ENCODE peak calls at places on chromosomes 5 and 9, in five cellular contexts. One of them, this sample, is unnamed.
A peak's percentile ranks its signal among the peaks of the same experiment; 100 is the strongest.

GRCh38 chr5:76401801-76402250 is 1.3 kb upstream of the IQGAP2 start:
- DNase-seq in HCT116: no peak
- DNase-seq in GM23338: no peak
- DNase-seq in endothelial cell of umbilical vein: no peak
- DNase-seq in K562: no peak
- DNase-seq in this sample: no peak

GRCh38 chr5:177094224-177095087 is 7.7 kb downstream of the FGFR4 start:
- DNase-seq in K562: no peak
- DNase-seq in GM23338: no peak
- DNase-seq in HCT116: no peak
- DNase-seq in endothelial cell of umbilical vein: no peak
- DNase-seq in this sample: no peak

GRCh38 chr9:73030370-73031039 is 77.7 kb upstream of the ALDH1A1 start:
- DNase-seq in endothelial cell of umbilical vein: no peak
- DNase-seq in GM23338: no peak
- DNase-seq in HCT116: no peak
- DNase-seq in K562: no peak
- DNase-seq in this sample: no peak

GRCh38 chr9:7879551-7880245 is 80.1 kb upstream of the DMAC1 start:
- DNase-seq in K562: no peak
- DNase-seq in GM23338: peak; percentile 48
- DNase-seq in HCT116: no peak
- DNase-seq in endothelial cell of umbilical vein: no peak
- DNase-seq in this sample: no peak

GRCh38 chr5:36359267-36359666 is 57.6 kb upstream of the RANBP3L start:
- DNase-seq in HCT116: no peak
- DNase-seq in endothelial cell of umbilical vein: no peak
- DNase-seq in GM23338: no peak
- DNase-seq in K562: no peak
- DNase-seq in this sample: no peak

GRCh38 chr9:119768266-119768665 is 399.0 kb upstream of the BRINP1 start:
- DNase-seq in GM23338: no peak
- DNase-seq in HCT116: no peak
- DNase-seq in K562: no peak
- DNase-seq in endothelial cell of umbilical vein: no peak
- DNase-seq in this sample: no peak

GRCh38 chr5:135216813-135217154 is 182.2 kb downstream of the MACROH2A1 start:
- DNase-seq in endothelial cell of umbilical vein: no peak
- DNase-seq in K562: no peak
- DNase-seq in GM23338: no peak
- DNase-seq in HCT116: no peak
- DNase-seq in this sample: no peak

GRCh38 chr9:36436909-36437308 is 36.8 kb upstream of the RNF38 start:
- DNase-seq in GM23338: no peak
- DNase-seq in HCT116: no peak
- DNase-seq in endothelial cell of umbilical vein: peak; percentile 40
- DNase-seq in K562: no peak
- DNase-seq in this sample: no peak

GRCh38 chr9:97906236-97906831 is 16.0 kb downstream of the TRMO start:
- DNase-seq in endothelial cell of umbilical vein: peak; percentile 61
- DNase-seq in GM23338: no peak
- DNase-seq in HCT116: no peak
- DNase-seq in K562: no peak
- DNase-seq in this sample: no peak

GRCh38 chr5:27473300-27474053 is 435.1 kb upstream of the CDH9 start:
- DNase-seq in K562: peak; percentile 10
- DNase-seq in GM23338: no peak
- DNase-seq in endothelial cell of umbilical vein: no peak
- DNase-seq in HCT116: no peak
- DNase-seq in this sample: no peak

GRCh38 chr9:134222018-134222573 is 57.7 kb upstream of the RNU6ATAC start:
- DNase-seq in K562: no peak
- DNase-seq in HCT116: no peak
- DNase-seq in GM23338: no peak
- DNase-seq in endothelial cell of umbilical vein: no peak
- DNase-seq in this sample: no peak

GRCh38 chr5:95804765-95805539 is 17.6 kb downstream of the GLRX start:
- DNase-seq in HCT116: no peak
- DNase-seq in GM23338: no peak
- DNase-seq in endothelial cell of umbilical vein: no peak
- DNase-seq in K562: no peak
- DNase-seq in this sample: no peak

GRCh38 chr5:82358454-82358853 is 80.3 kb upstream of the RPS23 start:
- DNase-seq in GM23338: no peak
- DNase-seq in endothelial cell of umbilical vein: no peak
- DNase-seq in HCT116: no peak
- DNase-seq in K562: no peak
- DNase-seq in this sample: no peak

GRCh38 chr5:169248520-169248919 is 52.4 kb downstream of the SLIT3 start:
- DNase-seq in HCT116: no peak
- DNase-seq in endothelial cell of umbilical vein: no peak
- DNase-seq in GM23338: no peak
- DNase-seq in K562: no peak
- DNase-seq in this sample: no peak

GRCh38 chr5:116575635-116576042 is 1.0 kb upstream of the SEMA6A start:
- DNase-seq in HCT116: no peak
- DNase-seq in K562: no peak
- DNase-seq in endothelial cell of umbilical vein: peak; percentile 48
- DNase-seq in GM23338: peak; percentile 62
- DNase-seq in this sample: no peak

GRCh38 chr9:113621309-113621791 is 157.8 kb downstream of the RGS3 start:
- DNase-seq in GM23338: peak; percentile 57
- DNase-seq in HCT116: no peak
- DNase-seq in K562: no peak
- DNase-seq in endothelial cell of umbilical vein: peak; percentile 92
- DNase-seq in this sample: no peak
- TF ChIP-seq POLR2AphosphoS5 in GM23338: no peak
- TF ChIP-seq POLR2AphosphoS5 in HCT116: no peak
- TF ChIP-seq POLR2AphosphoS5 in K562: no peak
- TF ChIP-seq POLR2AphosphoS5 in endothelial cell of umbilical vein: peak; percentile 88
- TF ChIP-seq POLR2AphosphoS5 in this sample: no peak

DNA sequence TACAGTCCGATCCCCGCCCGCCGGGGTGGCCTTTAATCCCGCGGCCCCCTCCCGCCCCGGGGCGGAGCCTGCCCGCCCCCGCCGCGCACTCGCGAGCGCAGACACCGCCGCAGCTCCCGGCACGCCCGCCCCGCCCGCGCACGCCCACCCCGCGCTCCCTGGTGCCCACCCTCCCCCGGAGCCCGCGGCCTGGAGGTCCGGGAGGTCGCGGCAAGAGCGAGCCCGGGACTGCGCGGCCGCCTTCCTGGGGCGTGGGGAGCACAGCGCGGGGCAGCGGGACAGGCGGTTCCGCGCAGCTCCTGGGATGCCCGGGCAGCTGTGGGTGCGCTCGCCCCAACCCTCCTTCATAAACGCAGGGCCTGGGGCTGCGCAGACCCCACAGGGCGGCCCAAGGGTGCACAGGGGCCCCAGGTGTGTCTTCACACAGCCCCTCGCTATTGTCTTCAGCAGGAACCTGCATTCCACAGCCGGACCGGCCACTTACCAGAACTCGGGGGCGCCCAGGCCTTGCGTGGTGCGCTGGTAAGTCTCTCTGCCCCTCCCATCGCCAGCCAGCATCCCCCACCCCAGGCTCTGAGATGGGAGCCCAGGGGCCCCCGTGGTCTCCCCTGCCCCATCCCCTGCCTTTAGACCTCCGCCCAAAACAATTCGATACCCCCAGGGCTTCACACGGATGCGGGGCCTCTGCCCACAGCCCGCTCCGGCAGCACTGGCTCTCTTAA is at the start of gene SLC9A3:
- DNase-seq in GM23338: no peak
- DNase-seq in endothelial cell of umbilical vein: no peak
- DNase-seq in HCT116: no peak
- DNase-seq in K562: no peak
- DNase-seq in this sample: no peak
- TF ChIP-seq EZH2 in GM23338: peak; percentile 42
- TF ChIP-seq EZH2 in endothelial cell of umbilical vein: no peak
- TF ChIP-seq EZH2 in HCT116: no peak
- TF ChIP-seq EZH2 in K562: no peak
- TF ChIP-seq EZH2 in this sample: no peak

GRCh38 chr9:121736964-121737462 is 85.6 kb downstream of the DAB2IP start:
- DNase-seq in HCT116: no peak
- DNase-seq in GM23338: peak; percentile 88
- DNase-seq in K562: peak; percentile 68
- DNase-seq in endothelial cell of umbilical vein: no peak
- DNase-seq in this sample: no peak
- TF ChIP-seq POLR2AphosphoS5 in HCT116: peak; percentile 28
- TF ChIP-seq POLR2AphosphoS5 in GM23338: peak; percentile 32
- TF ChIP-seq POLR2AphosphoS5 in K562: no peak
- TF ChIP-seq POLR2AphosphoS5 in endothelial cell of umbilical vein: no peak
- TF ChIP-seq POLR2AphosphoS5 in this sample: no peak

GRCh38 chr5:52990531-52990925 is 1.4 kb downstream of the ITGA2 start:
- DNase-seq in HCT116: no peak
- DNase-seq in GM23338: no peak
- DNase-seq in K562: no peak
- DNase-seq in endothelial cell of umbilical vein: no peak
- DNase-seq in this sample: no peak

GRCh38 chr5:52988335-52989024 is 672 bp upstream of the ITGA2 start:
- DNase-seq in GM23338: peak; percentile 25
- DNase-seq in K562: no peak
- DNase-seq in HCT116: peak; percentile 23
- DNase-seq in endothelial cell of umbilical vein: peak; percentile 37
- DNase-seq in this sample: no peak

GRCh38 chr5:52989781-52990530 is 804 bp downstream of the ITGA2 start:
- DNase-seq in HCT116: peak; percentile 18
- DNase-seq in K562: no peak
- DNase-seq in endothelial cell of umbilical vein: peak; percentile 78
- DNase-seq in GM23338: peak; percentile 71
- DNase-seq in this sample: no peak

GRCh38 chr5:52987711-52988329 is 1.3 kb upstream of the ITGA2 start:
- DNase-seq in HCT116: peak; percentile 93
- DNase-seq in GM23338: no peak
- DNase-seq in endothelial cell of umbilical vein: peak; percentile 83
- DNase-seq in K562: no peak
- DNase-seq in this sample: no peak

DNA sequence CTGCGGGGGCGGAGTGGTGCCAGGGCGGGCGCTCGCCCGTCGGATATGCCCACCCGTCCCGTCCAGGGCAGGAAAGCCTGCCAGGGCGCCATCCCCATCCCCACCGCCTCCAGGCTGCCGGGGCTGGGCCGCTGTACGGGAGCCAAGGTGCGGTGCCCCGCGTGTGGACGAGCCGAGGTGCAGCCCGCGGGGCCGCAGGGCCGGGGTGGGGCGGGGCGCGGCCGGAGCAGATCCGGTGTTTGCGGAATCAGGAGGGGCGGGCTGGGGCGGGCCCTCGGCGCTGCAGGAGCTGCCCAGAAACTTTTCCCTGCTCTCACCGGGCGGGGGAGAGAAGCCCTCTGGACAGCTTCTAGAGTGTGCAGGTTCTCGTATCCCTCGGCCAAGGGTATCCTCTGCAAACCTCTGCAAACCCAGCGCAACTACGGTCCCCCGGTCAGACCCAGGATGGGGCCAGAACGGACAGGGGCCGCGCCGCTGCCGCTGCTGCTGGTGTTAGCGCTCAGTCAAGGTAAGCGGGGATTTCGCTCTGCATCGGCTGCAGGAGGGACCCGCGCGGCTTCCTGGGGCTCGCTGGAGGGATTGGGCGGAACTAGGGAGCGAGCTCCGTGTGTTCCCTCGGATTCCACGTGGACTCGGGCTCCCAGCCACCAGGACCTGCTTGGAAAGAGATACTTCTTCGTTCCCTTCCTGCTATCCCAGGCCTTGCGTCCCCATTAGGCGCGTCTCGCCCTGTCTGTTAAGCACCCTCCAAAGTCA is at the start of gene ITGA2:
- DNase-seq in endothelial cell of umbilical vein: peak; percentile 67
- DNase-seq in HCT116: peak; percentile 36
- DNase-seq in GM23338: peak; percentile 71
- DNase-seq in K562: peak; percentile 59
- DNase-seq in this sample: no peak
- TF ChIP-seq EZH2 in endothelial cell of umbilical vein: no peak
- TF ChIP-seq EZH2 in HCT116: no peak
- TF ChIP-seq EZH2 in GM23338: no peak
- TF ChIP-seq EZH2 in K562: no peak
- TF ChIP-seq EZH2 in this sample: no peak

GRCh38 chr9:105447386-105447813 is 434 bp upstream of the FSD1L start:
- DNase-seq in HCT116: no peak
- DNase-seq in K562: no peak
- DNase-seq in endothelial cell of umbilical vein: no peak
- DNase-seq in GM23338: no peak
- DNase-seq in this sample: no peak

GRCh38 chr9:105445203-105445881 is 2.5 kb upstream of the FSD1L start:
- DNase-seq in endothelial cell of umbilical vein: no peak
- DNase-seq in HCT116: no peak
- DNase-seq in GM23338: no peak
- DNase-seq in K562: no peak
- DNase-seq in this sample: no peak

GRCh38 chr9:105444130-105444529 is 3.7 kb upstream of the FSD1L start:
- DNase-seq in K562: no peak
- DNase-seq in GM23338: no peak
- DNase-seq in HCT116: no peak
- DNase-seq in endothelial cell of umbilical vein: no peak
- DNase-seq in this sample: no peak

GRCh38 chr9:105449081-105449480 is 1.2 kb downstream of the FSD1L start:
- DNase-seq in K562: no peak
- DNase-seq in GM23338: no peak
- DNase-seq in endothelial cell of umbilical vein: peak; percentile 4
- DNase-seq in HCT116: no peak
- DNase-seq in this sample: no peak

DNA sequence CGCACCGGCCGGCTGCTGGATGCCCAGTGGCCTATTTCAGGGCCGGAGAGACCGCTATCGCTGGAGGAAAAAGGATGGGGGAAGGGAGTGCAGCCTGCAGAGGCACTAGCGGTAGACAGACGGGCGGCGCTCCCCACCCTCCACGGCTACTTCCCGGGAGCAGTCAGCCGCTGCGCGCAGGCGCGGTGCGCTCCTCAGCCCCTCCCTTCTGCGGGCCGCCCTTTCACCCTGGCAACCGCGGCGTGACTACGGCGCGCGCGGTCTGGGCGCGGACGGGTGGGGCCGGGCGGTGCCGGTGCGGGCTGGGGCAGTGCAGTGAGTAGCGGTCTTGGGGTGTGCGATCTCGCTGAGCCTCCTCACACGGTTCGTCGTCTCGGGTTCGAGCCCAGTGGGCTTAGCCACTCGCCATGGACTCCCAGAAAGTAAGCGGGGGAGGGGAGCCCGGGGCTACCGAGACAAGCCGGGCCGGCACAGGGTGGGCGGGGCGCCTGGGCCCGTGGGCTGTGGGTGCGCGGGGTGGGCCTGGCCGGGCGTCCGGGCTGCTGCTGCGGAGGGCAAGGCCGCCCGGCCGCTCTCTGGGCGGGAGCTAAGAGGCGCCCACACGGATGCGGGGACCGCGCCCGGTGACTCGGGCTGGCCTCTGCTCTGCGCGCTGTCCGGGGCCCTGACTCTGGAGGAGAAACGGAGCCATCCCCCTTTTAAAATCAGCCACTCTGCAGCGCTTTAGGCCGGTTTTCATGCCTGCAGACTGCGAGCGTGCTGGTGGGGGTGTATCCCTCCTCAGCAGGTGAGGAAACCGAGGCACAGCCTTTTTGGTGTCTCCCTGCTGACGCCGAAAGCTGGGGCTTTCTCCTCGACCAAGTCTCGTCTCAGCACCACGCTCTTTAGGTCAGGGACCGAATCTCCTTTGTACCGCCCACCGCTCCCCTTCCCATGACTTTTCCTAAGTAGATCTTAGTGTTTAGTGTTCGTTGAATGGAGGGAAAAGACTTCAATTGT is at the start of gene FSD1L:
- DNase-seq in endothelial cell of umbilical vein: peak; percentile 72
- DNase-seq in GM23338: peak; percentile 95
- DNase-seq in HCT116: peak; percentile 81
- DNase-seq in K562: peak; percentile 95
- DNase-seq in this sample: no peak
- TF ChIP-seq POLR2AphosphoS5 in endothelial cell of umbilical vein: peak; percentile 21
- TF ChIP-seq POLR2AphosphoS5 in GM23338: peak; percentile 74
- TF ChIP-seq POLR2AphosphoS5 in HCT116: peak; percentile 72
- TF ChIP-seq POLR2AphosphoS5 in K562: no peak
- TF ChIP-seq POLR2AphosphoS5 in this sample: peak; percentile 80